ENCODE peak calls at places on chromosomes 5 and 9, in four cellular contexts. F is WTC11, K is HepG2, Z is K562. E is an unnamed sample.

GRCh38 chr9:4662108-4662988 is at the start of gene PLPP6:
- DNase-seq in F (peak), K (peak), Z (peak), E (peak)

GRCh38 chr5:143652104-143652700 is 159.8 kb upstream of the HMHB1 start:
- DNase-seq in F (no peak), K (no peak), Z (no peak), E (no peak)

GRCh38 chr9:15306068-15306756 is 804 bp downstream of the TTC39B start:
- DNase-seq in F (peak), K (peak), Z (no peak), E (no peak)

GRCh38 chr9:63728287-63728686 is 1556.7 kb downstream of the FOXD4L5 start:
- DNase-seq in F (no peak), K (no peak), Z (no peak), E (no peak)

GRCh38 chr5:173391031-173391430 is 62.8 kb upstream of the STC2 start:
- DNase-seq in F (no peak), K (no peak), Z (no peak), E (no peak)

GRCh38 chr9:107064378-107064777 is 201.4 kb downstream of the ZNF462 start:
- DNase-seq in F (no peak), K (no peak), Z (no peak), E (no peak)

GRCh38 chr5:14777187-14777586 is 94.4 kb downstream of the ANKH start:
- DNase-seq in F (no peak), K (no peak), Z (no peak), E (no peak)

GRCh38 chr9:111759762-111760639 is 34.7 kb downstream of the SHOC1 start:
- DNase-seq in F (peak), K (peak), Z (peak), E (peak)

GRCh38 chr5:179212870-179213269 is 132.4 kb downstream of the ADAMTS2 start:
- DNase-seq in F (no peak), K (no peak), Z (no peak), E (no peak)

GRCh38 chr9:24766081-24766480 is 220.4 kb upstream of the IZUMO3 start:
- DNase-seq in F (no peak), K (no peak), Z (no peak), E (no peak)

GRCh38 chr5:2727620-2728019 is 23.9 kb downstream of the IRX2 start:
- DNase-seq in F (no peak), K (no peak), Z (no peak), E (no peak)

GRCh38 chr5:134043793-134044525 is 39.2 kb upstream of the VDAC1 start:
- DNase-seq in F (no peak), K (no peak), Z (no peak), E (no peak)

GRCh38 chr9:93267091-93267541 is 83.2 kb downstream of the WNK2 start:
- DNase-seq in F (no peak), K (no peak), Z (no peak), E (no peak)

GRCh38 chr5:1078851-1079250 is 33.0 kb downstream of the SLC12A7 start:
- DNase-seq in F (no peak), K (no peak), Z (no peak), E (no peak)

GRCh38 chr5:139678751-139679750 is 30.9 kb downstream of the CXXC5 start:
- DNase-seq in F (peak), K (no peak), Z (no peak), E (no peak)

GRCh38 chr9:121810489-121810888 is 159.1 kb downstream of the DAB2IP start:
- DNase-seq in F (no peak), K (no peak), Z (no peak), E (no peak)

GRCh38 chr5:148145916-148146315 is 22.4 kb upstream of the SPINK14 start:
- DNase-seq in F (no peak), K (peak), Z (no peak), E (no peak)

GRCh38 chr9:94734054-94734754 is 7.7 kb downstream of the AOPEP start:
- DNase-seq in F (no peak), K (no peak), Z (no peak), E (no peak)

GRCh38 chr9:69380811-69381210 is 55.8 kb downstream of the ENTREP1 start:
- DNase-seq in F (no peak), K (no peak), Z (no peak), E (no peak)

GRCh38 chr9:137423001-137423809 is at the start of the genes EXD3 and NOXA1:
- DNase-seq in F (peak), K (peak), Z (peak), E (peak)

GRCh38 chr9:5671711-5672353 is 42.9 kb downstream of the RIC1 start:
- DNase-seq in F (no peak), K (no peak), Z (no peak), E (peak)

GRCh38 chr5:58450018-58450417 is 9.9 kb downstream of the PLK2 start:
- DNase-seq in F (no peak), K (no peak), Z (no peak), E (no peak)

GRCh38 chr9:123048748-123049147 is 15.3 kb downstream of the GPR21 start:
- DNase-seq in F (no peak), K (no peak), Z (no peak), E (no peak)

GRCh38 chr5:17910318-17910717 is 276.1 kb downstream of the TAF11L14 start:
- DNase-seq in F (no peak), K (no peak), Z (no peak), E (no peak)

GRCh38 chr5:12110629-12111028 is 206.4 kb upstream of the CTNND2 start:
- DNase-seq in F (no peak), K (no peak), Z (no peak), E (no peak)

GRCh38 chr5:169637085-169637855 is at the start of gene DOCK2:
- DNase-seq in F (peak), K (no peak), Z (peak), E (no peak)

GRCh38 chr5:136169218-136169617 is 23.7 kb downstream of the SMIM32 start:
- DNase-seq in F (no peak), K (no peak), Z (no peak), E (no peak)

GRCh38 chr5:136174021-136174659 is 18.8 kb downstream of the SMIM32 start:
- DNase-seq in F (no peak), K (peak), Z (peak), E (peak)
- TF ChIP-seq CBFB in F (no peak), K (no peak), Z (no peak), E (no peak)

DNA sequence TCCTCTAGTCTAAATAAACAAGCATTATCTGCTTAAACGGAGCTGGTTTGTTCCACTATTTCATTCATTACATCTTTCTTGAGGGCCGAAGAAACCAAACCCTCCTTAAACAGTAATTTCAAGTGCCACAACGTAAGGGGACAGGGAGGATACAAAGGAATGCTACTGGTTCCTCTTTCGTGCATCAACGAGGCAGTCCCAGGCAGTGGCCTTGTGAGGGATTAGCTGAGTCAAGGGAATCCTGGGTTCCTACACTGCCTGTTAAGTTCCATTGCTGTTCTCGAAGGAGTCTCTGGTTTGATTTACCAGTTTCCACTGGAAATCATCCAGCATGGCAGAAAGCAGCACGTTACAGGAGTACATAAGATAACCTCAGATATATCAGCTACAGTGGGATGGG is 2.4 kb upstream of the RANBP3L start:
- DNase-seq in F (no peak), K (no peak), Z (no peak), E (no peak)
- TF ChIP-seq CBFB in F (no peak), K (no peak), Z (no peak), E (no peak)

DNA sequence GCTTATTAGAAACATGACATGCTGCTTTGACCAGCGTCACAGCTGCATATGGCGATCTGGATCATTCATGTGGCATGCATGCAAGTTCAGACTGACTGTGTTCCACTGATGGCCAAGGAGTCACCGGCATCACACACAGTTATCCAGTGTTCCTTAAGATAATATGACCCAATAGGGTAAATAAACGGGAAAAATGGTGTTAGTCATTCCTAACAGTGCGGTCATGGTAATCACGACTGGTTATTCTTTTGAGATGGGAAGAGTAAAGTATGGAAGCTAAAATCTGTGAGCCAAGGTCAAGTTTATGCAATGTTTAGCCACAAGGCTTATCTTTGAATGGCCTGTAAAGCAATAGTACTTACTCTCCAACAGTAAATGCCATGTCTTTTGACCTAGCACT is 29.3 kb upstream of the LVRN start:
- DNase-seq in F (no peak), K (no peak), Z (no peak), E (no peak)
- TF ChIP-seq CBFB in F (no peak), K (no peak), Z (no peak), E (no peak)

GRCh38 chr5:131932235-131932634 is 13.2 kb downstream of the MEIKIN start:
- DNase-seq in F (no peak), K (no peak), Z (no peak), E (no peak)
- TF ChIP-seq CBFB in F (no peak), K (no peak), Z (no peak), E (no peak)

GRCh38 chr5:160925281-160925680 is 73.3 kb upstream of the ATP10B start:
- DNase-seq in F (no peak), K (no peak), Z (no peak), E (no peak)

GRCh38 chr5:160923927-160924705 is 72.1 kb upstream of the ATP10B start:
- DNase-seq in F (peak), K (peak), Z (no peak), E (no peak)

GRCh38 chr5:160921714-160922285 is 69.8 kb upstream of the ATP10B start:
- DNase-seq in F (no peak), K (no peak), Z (no peak), E (no peak)

GRCh38 chr5:160922311-160922710 is 70.3 kb upstream of the ATP10B start:
- DNase-seq in F (no peak), K (no peak), Z (no peak), E (no peak)

GRCh38 chr5:160923431-160923830 is 71.4 kb upstream of the ATP10B start:
- DNase-seq in F (no peak), K (peak), Z (no peak), E (no peak)
- TF ChIP-seq CBFB in F (no peak), K (no peak), Z (no peak), E (no peak)

DNA sequence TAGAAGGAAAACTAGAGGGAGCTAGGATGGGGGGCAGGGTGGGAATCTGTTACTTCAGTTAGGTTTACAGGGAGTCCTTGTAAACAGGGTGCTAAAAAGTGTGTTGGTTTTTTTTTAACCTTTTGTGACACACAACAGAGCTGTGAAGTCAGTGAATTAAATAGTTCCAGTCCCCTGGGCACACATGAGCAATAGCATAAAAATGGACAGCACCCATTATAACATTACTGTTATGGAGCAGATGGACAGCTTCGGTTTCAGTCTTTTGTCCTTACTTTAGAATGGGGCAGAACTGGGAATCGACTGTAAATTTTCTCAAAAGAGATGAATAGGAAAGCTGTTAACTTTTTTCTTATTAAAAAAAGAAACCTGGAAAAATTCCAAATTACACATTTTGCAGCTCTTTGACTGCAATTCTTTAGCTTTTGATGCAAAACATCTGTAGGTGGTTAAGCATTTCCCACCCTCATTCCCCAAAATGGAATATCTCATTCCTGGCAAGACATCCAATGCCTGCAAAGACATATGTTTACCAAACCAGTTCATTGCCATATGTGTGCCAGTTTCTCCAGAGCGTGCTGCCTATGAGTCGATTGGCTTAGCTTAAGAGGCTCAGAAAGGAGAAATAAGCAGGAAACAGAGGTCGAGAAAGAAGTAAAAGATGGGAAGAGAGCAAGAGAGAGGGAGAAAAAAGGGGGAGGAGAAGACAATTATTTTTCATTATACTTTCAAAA is 212.3 kb upstream of the TMEM161B start:
- DNase-seq in F (no peak), K (no peak), Z (no peak), E (no peak)
- TF ChIP-seq CBFB in F (no peak), K (no peak), Z (no peak), E (no peak)

GRCh38 chr5:171122372-171122771 is 186.7 kb upstream of the TLX3 start:
- DNase-seq in F (no peak), K (no peak), Z (no peak), E (no peak)
- TF ChIP-seq CBFB in F (no peak), K (no peak), Z (no peak), E (no peak)

DNA sequence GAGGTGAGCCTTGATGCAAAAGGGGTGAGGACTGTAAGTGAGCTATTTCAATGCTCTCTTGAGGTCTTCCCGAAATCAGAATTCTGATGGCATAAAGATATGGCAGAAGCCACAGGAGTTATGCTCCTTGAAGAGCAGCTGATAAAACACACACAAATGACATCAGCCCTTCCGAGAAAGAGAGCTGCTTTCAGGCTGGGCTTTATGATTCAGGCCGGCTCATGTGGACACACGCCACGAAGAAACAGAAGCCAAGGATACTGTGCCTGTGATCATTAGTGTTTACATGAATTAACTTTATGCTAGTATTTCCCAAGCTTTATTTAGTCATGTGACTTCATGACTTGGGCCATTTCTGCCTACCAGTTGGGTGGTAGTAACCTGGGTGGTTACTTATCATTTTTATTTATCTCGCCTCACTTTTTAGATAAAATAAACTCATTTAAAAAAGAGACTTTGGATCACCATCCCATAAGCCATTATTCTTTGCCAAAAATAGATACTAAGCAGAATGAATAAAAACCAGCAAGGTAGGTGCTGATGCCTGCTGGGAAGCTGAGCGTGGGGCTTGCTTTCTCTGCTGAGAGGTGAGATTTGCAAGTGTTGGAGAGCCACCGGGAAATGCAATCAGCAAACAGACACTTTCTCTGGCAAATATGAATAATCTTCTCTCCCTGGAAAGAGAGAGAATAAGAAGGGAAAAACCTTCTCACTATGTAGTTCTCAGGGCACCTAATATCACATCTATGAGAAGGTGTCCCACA is 73.0 kb upstream of the SLC25A51 start:
- DNase-seq in F (no peak), K (no peak), Z (no peak), E (no peak)
- TF ChIP-seq CBFB in F (no peak), K (no peak), Z (no peak), E (no peak)

DNA sequence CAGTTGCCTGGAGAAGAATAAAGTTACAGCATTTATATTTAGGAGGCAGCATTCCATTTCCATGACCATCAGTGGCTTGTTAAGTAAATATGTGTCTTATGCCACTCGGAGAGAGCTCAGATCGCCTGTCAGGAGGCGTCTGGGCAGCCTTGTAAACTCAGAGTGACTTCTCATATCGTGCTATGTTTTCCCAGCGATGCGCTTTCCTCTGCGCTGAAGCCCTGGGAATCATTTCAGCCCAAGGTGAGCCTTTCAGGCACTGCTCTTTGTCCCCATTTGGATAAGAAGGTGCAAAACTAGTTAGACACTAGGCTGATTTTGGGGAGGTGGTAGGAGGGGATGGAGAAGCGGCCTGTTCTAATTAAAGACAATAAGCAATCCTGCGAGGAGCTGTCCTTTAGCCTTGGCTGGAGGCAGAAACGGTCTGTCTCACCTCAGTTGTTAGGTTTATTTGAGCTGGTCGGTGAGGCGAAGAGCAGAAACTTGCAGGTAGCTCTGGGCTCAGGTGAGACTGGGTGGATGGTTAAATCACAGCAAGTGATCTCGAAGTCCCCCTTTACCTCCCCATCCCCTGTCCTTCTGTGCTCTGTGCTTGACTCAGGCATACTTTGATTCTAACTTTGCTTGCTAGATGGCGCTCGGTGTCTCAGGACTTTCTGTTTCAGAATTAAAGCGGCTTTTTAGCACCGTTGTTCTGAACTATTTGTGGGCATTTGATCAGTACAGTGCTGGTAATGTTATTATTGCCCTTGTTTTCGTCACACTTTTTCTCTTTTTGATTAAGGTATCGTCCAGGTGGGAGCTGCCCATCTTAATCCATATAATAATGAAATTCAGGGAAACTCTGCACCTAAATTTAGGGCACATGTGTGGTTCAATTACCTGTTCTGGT is 24.6 kb downstream of the NR2F1 start:
- DNase-seq in F (peak), K (peak), Z (no peak), E (no peak)
- TF ChIP-seq CBFB in F (no peak), K (no peak), Z (no peak), E (no peak)

DNA sequence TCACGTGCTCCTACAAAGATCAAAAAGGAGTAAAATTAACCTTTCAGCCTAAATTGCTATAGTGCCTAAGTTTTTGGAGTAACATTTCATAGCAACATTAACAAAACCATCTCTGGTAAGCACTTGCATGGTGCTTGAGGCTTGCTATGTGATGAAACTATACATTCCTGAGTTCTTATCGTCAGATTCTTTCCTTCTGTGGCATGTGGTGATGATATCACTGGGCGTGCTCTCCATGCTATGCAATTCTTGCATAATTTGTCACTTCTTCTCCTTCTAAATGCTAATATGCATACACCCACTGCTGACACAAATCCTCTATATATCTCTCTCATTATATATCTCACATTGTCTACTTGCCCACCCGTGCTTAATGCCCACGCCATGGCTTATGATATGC is 2019.8 kb downstream of the MAT2B start:
- DNase-seq in F (no peak), K (no peak), Z (no peak), E (no peak)
- TF ChIP-seq CBFB in F (no peak), K (no peak), Z (no peak), E (no peak)